ENCODE peak calls at places on chromosomes 7 and 10, in four cellular contexts. One of them, this sample, is unnamed.

GRCh38 chr10:69880301-69881081 is 78.8 kb downstream of the COL13A1 start:
- DNase-seq in fibroblast of pulmonary artery: no peak
- DNase-seq in heart left ventricle: no peak
- DNase-seq in fibroblast of the aortic adventitia: no peak
- DNase-seq in this sample: peak; percentile 18

GRCh38 chr7:96989241-96989858 is 16.0 kb upstream of the DLX6 start:
- DNase-seq in fibroblast of pulmonary artery: no peak
- DNase-seq in heart left ventricle: no peak
- DNase-seq in fibroblast of the aortic adventitia: no peak
- DNase-seq in this sample: no peak

GRCh38 chr7:54565432-54565831 is 23.3 kb downstream of the VSTM2A start:
- DNase-seq in fibroblast of pulmonary artery: no peak
- DNase-seq in heart left ventricle: no peak
- DNase-seq in fibroblast of the aortic adventitia: no peak
- DNase-seq in this sample: no peak

GRCh38 chr10:73908853-73909611 is 1.9 kb upstream of the PLAU start:
- DNase-seq in fibroblast of pulmonary artery: peak; percentile 95
- DNase-seq in heart left ventricle: peak; percentile 69
- DNase-seq in fibroblast of the aortic adventitia: peak; percentile 89
- DNase-seq in this sample: peak; percentile 90

GRCh38 chr7:16978358-16979244 is 96.8 kb upstream of the AGR3 start:
- DNase-seq in fibroblast of pulmonary artery: peak; percentile 55
- DNase-seq in heart left ventricle: no peak
- DNase-seq in fibroblast of the aortic adventitia: peak; percentile 77
- DNase-seq in this sample: peak; percentile 65

GRCh38 chr10:74586088-74586585 is 240.3 kb upstream of the KAT6B start:
- DNase-seq in fibroblast of pulmonary artery: no peak
- DNase-seq in heart left ventricle: no peak
- DNase-seq in fibroblast of the aortic adventitia: no peak
- DNase-seq in this sample: peak; percentile 18

GRCh38 chr7:2093214-2093840 is 139.4 kb downstream of the MAD1L1 start:
- DNase-seq in fibroblast of pulmonary artery: no peak
- DNase-seq in heart left ventricle: no peak
- DNase-seq in fibroblast of the aortic adventitia: no peak
- DNase-seq in this sample: no peak

GRCh38 chr7:103656221-103656620 is 210.2 kb upstream of the SLC26A5 start:
- DNase-seq in fibroblast of pulmonary artery: no peak
- DNase-seq in heart left ventricle: no peak
- DNase-seq in fibroblast of the aortic adventitia: no peak
- DNase-seq in this sample: no peak

GRCh38 chr7:3196629-3197028 is 104.4 kb upstream of the SDK1 start:
- DNase-seq in fibroblast of pulmonary artery: no peak
- DNase-seq in heart left ventricle: no peak
- DNase-seq in fibroblast of the aortic adventitia: no peak
- DNase-seq in this sample: no peak

GRCh38 chr10:113240736-113241135 is 290.7 kb downstream of the TCF7L2 start:
- DNase-seq in fibroblast of pulmonary artery: no peak
- DNase-seq in heart left ventricle: no peak
- DNase-seq in fibroblast of the aortic adventitia: no peak
- DNase-seq in this sample: no peak

GRCh38 chr10:131403936-131404335 is 92.4 kb upstream of the TCERG1L start:
- DNase-seq in fibroblast of pulmonary artery: no peak
- DNase-seq in heart left ventricle: no peak
- DNase-seq in fibroblast of the aortic adventitia: no peak
- DNase-seq in this sample: no peak

GRCh38 chr10:132237396-132237795 is 50.6 kb downstream of the DPYSL4 start:
- DNase-seq in fibroblast of pulmonary artery: no peak
- DNase-seq in heart left ventricle: no peak
- DNase-seq in fibroblast of the aortic adventitia: no peak
- DNase-seq in this sample: no peak

GRCh38 chr7:111744501-111745155 is 182.3 kb upstream of the IMMP2L start:
- DNase-seq in fibroblast of pulmonary artery: peak; percentile 65
- DNase-seq in heart left ventricle: no peak
- DNase-seq in fibroblast of the aortic adventitia: peak; percentile 80
- DNase-seq in this sample: peak; percentile 79

GRCh38 chr7:134186022-134186421 is 58.9 kb downstream of the LRGUK start:
- DNase-seq in fibroblast of pulmonary artery: no peak
- DNase-seq in heart left ventricle: no peak
- DNase-seq in fibroblast of the aortic adventitia: no peak
- DNase-seq in this sample: peak; percentile 25

GRCh38 chr10:126926568-126926967 is 21.3 kb downstream of the DOCK1 start:
- DNase-seq in fibroblast of pulmonary artery: no peak
- DNase-seq in heart left ventricle: no peak
- DNase-seq in fibroblast of the aortic adventitia: no peak
- DNase-seq in this sample: no peak

GRCh38 chr10:109737626-109738025 is 185.7 kb downstream of the XPNPEP1 start:
- DNase-seq in fibroblast of pulmonary artery: no peak
- DNase-seq in heart left ventricle: no peak
- DNase-seq in fibroblast of the aortic adventitia: no peak
- DNase-seq in this sample: no peak

GRCh38 chr10:35027567-35027966 is 62.6 kb downstream of the CUL2 start:
- DNase-seq in fibroblast of pulmonary artery: peak; percentile 57
- DNase-seq in heart left ventricle: no peak
- DNase-seq in fibroblast of the aortic adventitia: peak; percentile 58
- DNase-seq in this sample: peak; percentile 54

GRCh38 chr10:21497177-21497807 is 28.2 kb downstream of the SKIDA1 start:
- DNase-seq in fibroblast of pulmonary artery: peak; percentile 82
- DNase-seq in heart left ventricle: peak; percentile 95
- DNase-seq in fibroblast of the aortic adventitia: peak; percentile 80
- DNase-seq in this sample: peak; percentile 62

GRCh38 chr7:28629216-28629848 is 217.0 kb downstream of the CREB5 start:
- DNase-seq in fibroblast of pulmonary artery: peak; percentile 33
- DNase-seq in heart left ventricle: no peak
- DNase-seq in fibroblast of the aortic adventitia: peak; percentile 25
- DNase-seq in this sample: peak; percentile 53

DNA sequence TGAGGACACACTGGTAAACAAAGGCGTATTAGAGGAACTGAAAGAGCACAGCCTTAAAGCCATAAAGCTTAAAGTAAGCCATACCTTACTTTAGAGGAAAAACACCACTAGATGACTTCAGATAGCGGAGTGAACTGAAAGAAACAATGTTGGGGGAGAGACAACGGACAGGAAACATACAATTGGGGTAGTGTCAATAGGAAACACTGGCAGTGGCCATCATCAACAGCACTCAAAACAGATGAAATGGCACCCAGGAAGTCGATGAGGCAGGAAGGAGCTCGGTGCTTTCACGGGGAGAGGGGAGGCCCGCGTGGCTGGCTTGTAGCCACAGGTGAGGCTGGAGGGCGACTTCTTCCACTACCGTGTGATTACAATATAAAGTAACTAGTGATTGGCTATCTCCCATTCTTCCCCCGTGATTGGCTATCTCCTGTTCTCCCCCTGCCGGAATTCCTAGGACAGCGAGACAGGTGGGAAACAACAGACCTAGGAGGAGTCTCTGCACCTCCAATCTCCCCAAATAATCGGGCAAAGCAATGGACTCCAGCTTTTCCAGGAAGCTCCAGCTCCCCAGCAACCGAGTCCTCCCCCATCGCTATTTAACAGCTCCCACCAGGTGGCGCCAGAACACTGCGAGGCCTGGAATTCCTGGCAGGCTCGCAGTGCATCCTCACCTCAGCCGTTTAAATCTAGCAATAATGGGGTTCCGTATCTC is 2.4 kb upstream of the TAS2R38 start:
- DNase-seq in fibroblast of pulmonary artery: peak; percentile 29
- DNase-seq in heart left ventricle: peak; percentile 42
- DNase-seq in fibroblast of the aortic adventitia: peak; percentile 63
- DNase-seq in this sample: peak; percentile 68
- H3K4me3 ChIP-seq in fibroblast of pulmonary artery: no peak overlapping the region
- H3K4me3 ChIP-seq in heart left ventricle: peak overlapping the region; percentile 33
- H3K4me3 ChIP-seq in fibroblast of the aortic adventitia: peak overlapping the region; percentile 48
- H3K4me3 ChIP-seq in this sample: peak overlapping the region; percentile 30

DNA sequence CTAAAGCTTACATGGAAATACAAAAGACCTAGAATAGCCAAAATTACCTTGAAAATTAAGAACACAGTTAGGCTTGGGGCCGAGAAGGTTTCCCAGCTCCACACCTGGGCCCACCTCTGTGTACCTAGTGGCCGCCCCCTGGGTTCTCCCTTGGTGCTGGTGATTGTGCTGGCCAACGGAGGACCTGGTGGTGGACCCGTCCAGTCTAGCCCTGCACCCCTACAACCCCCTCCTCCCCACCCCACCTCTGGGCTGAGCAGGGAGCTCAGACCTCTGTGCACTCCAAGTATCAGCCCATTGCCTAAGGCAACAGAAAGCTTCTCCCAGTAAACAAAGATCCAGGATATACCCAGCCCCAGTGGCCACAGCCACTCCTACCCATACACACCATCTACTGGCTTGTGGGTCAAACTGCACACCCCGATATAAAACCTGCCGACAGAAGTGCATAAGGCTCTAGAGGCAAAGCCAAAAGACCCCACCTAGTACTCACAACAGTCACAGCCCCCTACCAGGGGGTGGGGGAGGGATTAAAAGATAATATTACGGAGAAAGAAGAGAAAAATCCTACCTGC is 105.0 kb upstream of the DIP2C start:
- DNase-seq in fibroblast of pulmonary artery: no peak
- DNase-seq in heart left ventricle: peak; percentile 19
- DNase-seq in fibroblast of the aortic adventitia: no peak
- DNase-seq in this sample: peak; percentile 60
- TF ChIP-seq CTCF in fibroblast of pulmonary artery: peak; percentile 28
- TF ChIP-seq CTCF in heart left ventricle: no peak
- TF ChIP-seq CTCF in fibroblast of the aortic adventitia: peak; percentile 32
- TF ChIP-seq CTCF in this sample: peak; percentile 66

DNA sequence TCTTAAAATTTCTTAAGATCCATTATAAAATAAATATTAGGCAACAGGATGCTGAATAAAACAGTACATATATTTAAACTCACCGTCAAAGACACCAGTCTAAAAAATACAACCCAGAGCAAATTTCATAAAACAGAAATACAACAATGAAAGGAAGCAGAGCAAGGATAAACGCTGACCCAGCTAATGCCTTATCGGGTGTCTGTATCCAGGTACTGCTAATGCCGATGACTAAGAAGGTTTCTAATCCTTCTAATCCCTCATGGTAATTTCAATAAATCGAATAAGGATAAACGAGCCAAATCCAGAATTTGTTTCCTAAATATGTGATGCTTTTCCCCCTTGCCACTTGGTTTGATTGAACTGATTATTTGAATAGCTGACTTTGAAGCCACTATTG is 1.7 kb downstream of the HYCC1 start:
- DNase-seq in fibroblast of pulmonary artery: no peak
- DNase-seq in heart left ventricle: no peak
- DNase-seq in fibroblast of the aortic adventitia: no peak
- DNase-seq in this sample: no peak
- H3K4me3 ChIP-seq in fibroblast of pulmonary artery: peak overlapping the region; percentile 80
- H3K4me3 ChIP-seq in heart left ventricle: peak overlapping the region; percentile 78
- H3K4me3 ChIP-seq in fibroblast of the aortic adventitia: peak overlapping the region; percentile 84
- H3K4me3 ChIP-seq in this sample: peak overlapping the region; percentile 92

GRCh38 chr10:95469676-95470075 is 91.5 kb downstream of the SORBS1 start:
- DNase-seq in fibroblast of pulmonary artery: no peak
- DNase-seq in heart left ventricle: no peak
- DNase-seq in fibroblast of the aortic adventitia: no peak
- DNase-seq in this sample: no peak

GRCh38 chr10:95469251-95469650 is 91.9 kb downstream of the SORBS1 start:
- DNase-seq in fibroblast of pulmonary artery: no peak
- DNase-seq in heart left ventricle: no peak
- DNase-seq in fibroblast of the aortic adventitia: no peak
- DNase-seq in this sample: no peak

GRCh38 chr10:95464280-95464679 is 96.9 kb downstream of the SORBS1 start:
- DNase-seq in fibroblast of pulmonary artery: no peak
- DNase-seq in heart left ventricle: no peak
- DNase-seq in fibroblast of the aortic adventitia: no peak
- DNase-seq in this sample: no peak

GRCh38 chr10:95466450-95466849 is 94.7 kb downstream of the SORBS1 start:
- DNase-seq in fibroblast of pulmonary artery: no peak
- DNase-seq in heart left ventricle: no peak
- DNase-seq in fibroblast of the aortic adventitia: no peak
- DNase-seq in this sample: no peak

GRCh38 chr10:95467162-95467599 is 94.0 kb downstream of the SORBS1 start:
- DNase-seq in fibroblast of pulmonary artery: peak; percentile 56
- DNase-seq in heart left ventricle: peak; percentile 77
- DNase-seq in fibroblast of the aortic adventitia: no peak
- DNase-seq in this sample: peak; percentile 91
- TF ChIP-seq CTCF in fibroblast of pulmonary artery: no peak
- TF ChIP-seq CTCF in heart left ventricle: peak; percentile 38
- TF ChIP-seq CTCF in fibroblast of the aortic adventitia: no peak
- TF ChIP-seq CTCF in this sample: peak; percentile 57

DNA sequence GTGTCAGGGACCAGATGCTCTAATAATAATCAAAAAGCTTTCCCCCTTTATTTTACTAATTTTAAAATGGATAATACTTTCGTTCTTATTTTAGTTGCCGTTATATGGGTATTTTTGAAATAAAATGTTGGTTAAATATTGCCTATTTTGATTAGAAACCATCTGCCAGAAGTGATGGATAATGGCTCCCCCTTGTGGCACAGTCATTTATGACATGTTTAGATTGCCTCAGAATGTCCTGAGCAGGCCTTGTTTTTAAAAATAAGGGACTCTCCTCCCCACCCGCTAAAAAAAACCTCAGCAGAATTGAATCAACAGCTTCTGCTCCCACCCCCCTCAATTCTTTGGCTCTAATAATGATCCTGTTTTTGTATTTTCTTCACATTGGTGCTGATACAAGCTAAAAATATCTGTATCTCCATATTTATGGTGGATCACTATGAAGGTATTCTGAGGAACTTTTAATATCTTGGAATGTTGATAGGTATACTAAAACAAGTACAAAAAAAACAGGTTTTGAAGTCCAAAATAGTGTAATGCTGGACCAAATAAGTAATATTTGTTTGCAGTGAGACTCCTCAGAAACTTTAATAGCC is 38.8 kb downstream of the TMEM60 start:
- DNase-seq in fibroblast of pulmonary artery: peak; percentile 87
- DNase-seq in heart left ventricle: no peak
- DNase-seq in fibroblast of the aortic adventitia: peak; percentile 85
- DNase-seq in this sample: peak; percentile 87
- H3K4me3 ChIP-seq in fibroblast of pulmonary artery: no peak overlapping the region
- H3K4me3 ChIP-seq in heart left ventricle: no peak overlapping the region
- H3K4me3 ChIP-seq in fibroblast of the aortic adventitia: no peak overlapping the region
- H3K4me3 ChIP-seq in this sample: peak overlapping the region; percentile 12

DNA sequence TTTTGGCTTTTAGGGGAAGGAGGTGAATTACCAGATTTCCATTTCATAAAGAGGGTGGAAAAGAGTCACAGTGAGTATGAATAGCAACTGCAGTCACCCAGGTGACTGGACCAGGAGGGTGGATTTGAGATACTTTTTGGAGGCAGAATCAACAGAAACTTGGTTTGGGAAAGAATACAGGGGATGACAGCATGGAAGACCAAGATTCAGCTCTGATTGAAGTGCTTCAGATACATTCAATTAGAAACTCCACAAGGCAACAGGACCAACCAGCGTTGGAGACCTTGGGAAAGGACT is 83.0 kb downstream of the SGMS1 start:
- DNase-seq in fibroblast of pulmonary artery: no peak
- DNase-seq in heart left ventricle: no peak
- DNase-seq in fibroblast of the aortic adventitia: no peak
- DNase-seq in this sample: no peak
- TF ChIP-seq CTCF in fibroblast of pulmonary artery: no peak
- TF ChIP-seq CTCF in heart left ventricle: no peak
- TF ChIP-seq CTCF in fibroblast of the aortic adventitia: no peak
- TF ChIP-seq CTCF in this sample: no peak

This sample was measured in choroid plexus epithelial cell.